ENCODE peak calls at places on chromosomes 5 and 9, in seven cellular contexts. R is testis, W is upper lobe of right lung, L is heart right ventricle, B is lower lobe of right lung, G is uterus, M is A549. Z is an unnamed sample.

GRCh38 chr9:33437235-33437634 is 10.2 kb downstream of the AQP3 start:
- DNase-seq in B (no peak), R (no peak), G (no peak), M (no peak), L (no peak), W (no peak), Z (no peak)

GRCh38 chr9:128091571-128091970 is 23.5 kb downstream of the SLC25A25 start:
- DNase-seq in M (no peak), L (no peak), R (no peak), G (no peak), B (peak), W (peak), Z (no peak)

GRCh38 chr9:69918317-69918716 is 97.7 kb downstream of the CFAP95 start:
- DNase-seq in G (no peak), L (no peak), R (no peak), B (no peak), W (no peak), M (no peak), Z (no peak)

GRCh38 chr9:133491656-133491925 is 12.7 kb upstream of the SLC2A6 start:
- DNase-seq in L (no peak), W (no peak), R (no peak), B (peak), G (no peak), M (no peak), Z (no peak)

GRCh38 chr9:445033-445432 is 230.4 kb downstream of the DOCK8 start:
- DNase-seq in R (peak), G (no peak), B (no peak), W (no peak), M (peak), L (no peak), Z (no peak)

GRCh38 chr5:16502866-16503265 is 37.3 kb upstream of the ZNF622 start:
- DNase-seq in R (no peak), G (no peak), B (no peak), W (no peak), L (no peak), M (peak), Z (no peak)

GRCh38 chr9:38227656-38228055 is 158.6 kb upstream of the SHB start:
- DNase-seq in G (no peak), L (no peak), M (no peak), B (no peak), R (no peak), W (peak), Z (no peak)

GRCh38 chr9:72169185-72169584 is 19.9 kb downstream of the GDA start:
- DNase-seq in G (no peak), L (no peak), B (no peak), M (no peak), W (no peak), R (no peak), Z (no peak)

GRCh38 chr9:132823370-132824144 is 54.5 kb downstream of the AK8 start:
- DNase-seq in L (no peak), M (no peak), R (no peak), B (no peak), W (peak), G (no peak), Z (no peak)

GRCh38 chr5:145925353-145925752 is 11.0 kb upstream of the SH3RF2 start:
- DNase-seq in B (no peak), M (peak), R (no peak), L (no peak), G (no peak), W (no peak), Z (peak)

GRCh38 chr9:84667571-84668203 is 1.8 kb upstream of the NTRK2 start:
- DNase-seq in M (peak), W (no peak), L (peak), G (no peak), R (peak), B (no peak), Z (peak)

GRCh38 chr9:21559402-21560280 is 77.5 kb upstream of the IFNE start:
- DNase-seq in R (peak), G (peak), W (peak), M (peak), B (peak), L (no peak), Z (peak)

GRCh38 chr9:123168526-123168925 is 99.9 kb downstream of the STRBP start:
- DNase-seq in R (no peak), M (no peak), G (no peak), B (no peak), L (no peak), W (no peak), Z (no peak)

GRCh38 chr9:131500939-131501541 is 1.7 kb upstream of the POMT1 start:
- DNase-seq in L (no peak), B (no peak), M (no peak), R (no peak), G (no peak), W (no peak), Z (peak)

GRCh38 chr5:62828757-62829156 is 250.1 kb downstream of the LRRC70 start:
- DNase-seq in W (no peak), M (no peak), G (no peak), L (no peak), R (no peak), B (no peak), Z (no peak)

GRCh38 chr9:126983767-126984166 is 69.2 kb downstream of the RALGPS1 start:
- DNase-seq in L (no peak), M (no peak), G (no peak), R (no peak), B (no peak), W (no peak), Z (no peak)

GRCh38 chr5:177089146-177089545 is 2.4 kb downstream of the FGFR4 start:
- DNase-seq in B (no peak), W (no peak), G (peak), R (peak), M (no peak), L (no peak), Z (no peak)

GRCh38 chr5:72160299-72160698 is 53.0 kb downstream of the MAP1B start:
- DNase-seq in M (no peak), L (no peak), B (no peak), G (no peak), R (no peak), W (no peak), Z (no peak)

GRCh38 chr5:141760193-141760592 is 78.2 kb upstream of the ARAP3 start:
- DNase-seq in L (no peak), B (no peak), G (no peak), R (no peak), W (no peak), M (peak), Z (no peak)

GRCh38 chr9:73667749-73668148 is 516.1 kb downstream of the ANXA1 start:
- DNase-seq in L (no peak), M (peak), R (peak), B (no peak), W (no peak), G (no peak), Z (no peak)

GRCh38 chr5:175894805-175895204 is 23.4 kb downstream of the CPLX2 start:
- DNase-seq in M (no peak), W (no peak), R (no peak), L (no peak), B (no peak), G (no peak), Z (no peak)

GRCh38 chr9:74379718-74380117 is 117.4 kb upstream of the RORB start:
- DNase-seq in R (peak), W (no peak), M (peak), B (no peak), G (no peak), L (no peak), Z (peak)

GRCh38 chr5:177452688-177453638 is 6.3 kb downstream of the PRR7 start:
- DNase-seq in L (no peak), B (no peak), W (no peak), R (no peak), G (no peak), M (no peak), Z (no peak)

GRCh38 chr5:138459311-138459710 is 6.0 kb upstream of the EGR1 start:
- DNase-seq in M (no peak), B (peak), W (peak), L (peak), G (no peak), R (no peak), Z (no peak)

DNA sequence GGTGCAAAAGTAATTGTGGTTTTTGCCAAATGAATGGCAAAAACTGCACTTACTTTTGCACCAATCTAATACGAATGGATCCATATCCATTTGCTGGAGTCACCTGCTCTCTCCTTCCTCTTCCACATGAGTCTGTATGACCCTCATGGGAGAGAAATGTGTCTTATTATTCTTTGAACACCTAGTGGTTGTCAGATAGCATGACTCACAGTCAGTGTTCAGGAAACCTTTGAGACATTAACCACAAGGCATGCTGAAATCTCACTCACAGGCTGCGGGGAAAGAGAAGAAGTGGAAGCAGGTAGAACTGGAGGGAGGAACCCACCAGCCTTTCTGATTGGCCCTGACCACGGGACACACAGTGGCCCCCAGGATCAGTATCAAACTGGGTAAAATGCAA is 222.8 kb upstream of the KLF4 start:
- DNase-seq in M (peak), W (no peak), G (no peak), B (no peak), R (no peak), L (no peak), Z (peak)
- TF ChIP-seq CTCF in M (no peak), W (no peak), G (no peak), B (no peak), R (no peak), L (no peak), Z (no peak)

GRCh38 chr5:150278916-150279315 is 10.7 kb downstream of the CAMK2A start:
- DNase-seq in B (no peak), G (no peak), L (no peak), M (no peak), R (no peak), W (no peak), Z (peak)
- H3K27ac ChIP-seq in B (no peak), G (no peak), L (no peak), M (peak), R (no peak), W (no peak), Z (peak)

DNA sequence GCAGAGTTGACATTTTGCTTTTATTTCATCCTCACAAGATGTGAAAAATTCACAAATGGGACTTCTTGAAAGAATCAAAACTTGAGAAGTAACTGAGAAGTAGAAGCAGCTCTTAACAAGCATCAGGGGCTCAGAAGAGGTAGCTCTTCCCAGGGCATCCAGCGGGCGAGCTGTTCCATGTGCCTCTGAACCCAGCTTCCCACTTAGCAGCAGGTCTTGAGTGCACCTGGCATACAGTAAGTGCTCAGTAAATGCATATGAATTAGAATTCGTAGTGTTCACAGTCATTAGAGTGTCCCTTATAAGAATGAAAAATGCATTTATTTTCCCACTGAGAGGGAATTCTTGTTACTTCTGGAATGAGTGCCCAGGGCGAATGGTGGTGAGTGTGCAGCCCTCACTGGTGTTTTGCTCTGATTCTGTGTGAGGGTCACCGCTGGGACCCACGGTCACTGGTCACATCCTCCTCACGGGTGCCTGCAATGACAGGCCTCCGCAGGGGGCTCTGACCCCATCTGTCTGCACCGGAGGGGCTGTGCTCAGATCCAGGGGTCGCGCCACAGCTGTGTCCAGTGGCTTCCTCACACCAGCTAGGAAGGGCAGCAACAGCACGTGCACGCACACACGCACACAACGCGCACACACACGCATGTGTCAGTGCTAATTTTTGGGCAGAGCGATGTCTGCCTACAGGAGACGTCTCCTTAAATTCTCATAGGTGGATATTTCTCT is 26.9 kb downstream of the EXOC3 start:
- DNase-seq in G (no peak), W (peak), B (peak), R (no peak), L (no peak), M (no peak), Z (no peak)
- TF ChIP-seq CTCF in G (no peak), W (no peak), B (no peak), R (no peak), L (no peak), M (no peak), Z (no peak)

GRCh38 chr5:151577566-151577965 is 13.6 kb downstream of the FAT2 start:
- DNase-seq in M (no peak), L (no peak), R (no peak), B (no peak), W (no peak), G (no peak), Z (no peak)
- H3K27ac ChIP-seq in M (no peak), L (no peak), R (no peak), B (peak), W (no peak), G (no peak), Z (peak)

DNA sequence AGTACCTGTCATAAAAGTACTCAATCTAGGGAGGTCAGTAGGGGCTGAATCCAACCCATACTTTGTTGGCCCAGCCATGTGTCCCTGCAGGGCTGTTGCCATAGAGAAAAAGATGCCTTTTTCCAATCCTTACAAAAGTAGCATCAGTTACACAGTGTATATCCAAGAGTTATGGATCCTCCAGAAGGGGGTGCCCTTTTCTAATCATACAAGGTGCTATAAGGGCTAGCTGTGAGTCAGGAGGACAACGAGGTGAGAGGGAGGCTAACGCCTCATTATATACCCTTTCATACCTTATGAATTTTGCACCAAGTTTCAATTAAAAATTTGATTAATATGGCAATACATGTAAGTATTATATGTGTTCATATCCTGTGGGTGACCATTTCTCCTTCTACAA is 4.8 kb downstream of the KIAA0825 start:
- DNase-seq in B (no peak), M (peak), R (peak), L (no peak), W (no peak), G (no peak), Z (no peak)
- TF ChIP-seq CTCF in B (no peak), M (peak), R (no peak), L (peak), W (no peak), G (no peak), Z (no peak)

GRCh38 chr9:112502177-112502946 is 15.7 kb downstream of the KIAA1958 start:
- DNase-seq in B (no peak), W (no peak), L (no peak), R (no peak), G (no peak), M (no peak), Z (no peak)

GRCh38 chr9:112496074-112496722 is 9.6 kb downstream of the KIAA1958 start:
- DNase-seq in M (no peak), G (no peak), L (no peak), W (no peak), R (no peak), B (no peak), Z (no peak)

GRCh38 chr9:112503170-112503569 is 16.5 kb downstream of the KIAA1958 start:
- DNase-seq in B (peak), R (no peak), W (peak), M (no peak), L (no peak), G (no peak), Z (no peak)

GRCh38 chr9:112505083-112505482 is 18.5 kb downstream of the KIAA1958 start:
- DNase-seq in L (no peak), W (no peak), M (no peak), R (no peak), G (no peak), B (no peak), Z (no peak)

DNA sequence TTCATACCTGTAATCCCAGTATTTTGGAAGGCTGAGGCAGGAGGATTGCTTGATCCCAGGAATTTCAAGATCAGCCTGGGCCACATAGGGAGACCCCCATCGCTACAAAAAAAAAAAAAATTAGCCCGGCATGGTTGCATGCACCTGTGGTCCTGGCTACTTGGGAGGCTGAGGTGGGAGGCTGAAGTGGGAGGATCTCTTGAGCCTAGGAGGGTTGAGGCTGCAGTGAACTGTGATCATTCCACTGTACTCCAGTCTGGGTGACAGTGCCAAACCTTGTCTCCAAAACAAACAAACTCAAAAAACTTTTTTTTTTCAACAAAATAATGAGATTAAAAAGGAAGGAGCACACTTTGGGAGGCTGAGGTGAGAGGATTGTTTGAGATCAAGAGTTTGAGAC is 14.2 kb downstream of the KIAA1958 start:
- DNase-seq in B (no peak), L (no peak), R (no peak), W (no peak), G (no peak), M (no peak), Z (no peak)
- H3K27ac ChIP-seq in B (no peak), L (no peak), R (peak), W (no peak), G (no peak), M (no peak), Z (no peak)

DNA sequence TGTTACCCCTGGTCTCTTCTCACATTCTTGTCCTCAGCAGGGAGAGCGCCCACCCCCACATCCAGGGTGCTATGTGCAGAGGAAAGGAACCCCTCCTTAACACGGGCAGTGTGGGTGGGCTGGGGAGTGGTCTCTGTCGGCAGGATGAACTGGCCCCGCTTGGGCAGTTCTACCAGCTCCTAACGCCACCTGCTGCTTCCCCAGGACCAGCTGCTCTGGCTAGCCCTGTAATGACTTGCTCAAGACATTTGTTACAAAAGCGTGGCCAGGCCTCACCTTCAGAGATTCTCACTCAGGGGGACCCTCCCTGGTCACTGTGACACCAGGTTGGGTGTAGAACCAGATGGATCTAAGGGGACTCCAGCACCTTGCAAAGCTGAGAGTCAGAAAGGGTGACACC is 82.4 kb downstream of the HMCN2 start:
- DNase-seq in W (no peak), R (no peak), G (no peak), M (peak), L (no peak), B (no peak), Z (no peak)
- TF ChIP-seq CTCF in W (no peak), R (no peak), G (no peak), M (no peak), L (no peak), B (no peak), Z (no peak)